ENCODE peak calls at places on chromosomes 11 and 22, in five cellular contexts. Q is naive thymus-derived CD4-positive, alpha-beta T cell; P is GM12878; E is tibial artery; J is K562. L is an unnamed sample. For H3K4me1, the result is how much of the 10 kb centered on the place peaks cover.

GRCh38 chr11:69280451-69280850 is 13.5 kb upstream of the MYEOV start:
- DNase-seq in P (no peak), Q (no peak), J (no peak), E (no peak), L (no peak)

GRCh38 chr11:65274734-65275682 is 13.2 kb downstream of the POLA2 start:
- DNase-seq in Q (peak), P (no peak), E (peak), J (peak), L (peak)

GRCh38 chr11:58863697-58864096 is 19.2 kb upstream of the GLYATL2 start:
- DNase-seq in Q (no peak), P (no peak), E (no peak), J (no peak), L (no peak)

GRCh38 chr11:6229911-6230310 is 4.5 kb downstream of the FHIP1B start:
- DNase-seq in P (no peak), J (no peak), E (no peak), Q (no peak), L (peak)

GRCh38 chr11:128853556-128853955 is 13.5 kb downstream of the KCNJ1 start:
- DNase-seq in E (no peak), P (no peak), Q (no peak), J (no peak), L (no peak)

GRCh38 chr11:67490727-67491065 is 7.9 kb downstream of the AIP start:
- DNase-seq in Q (no peak), P (no peak), E (no peak), J (no peak), L (no peak)

GRCh38 chr11:65003282-65003681 is 6.5 kb upstream of the BATF2 start:
- DNase-seq in E (no peak), Q (no peak), J (no peak), P (no peak), L (no peak)

GRCh38 chr22:20084547-20085413 is 4.7 kb downstream of the DGCR8 start:
- DNase-seq in J (peak), Q (no peak), P (no peak), E (no peak), L (no peak)

GRCh38 chr11:93720522-93720921 is 20.8 kb downstream of the TAF1D start:
- DNase-seq in J (no peak), Q (no peak), P (no peak), E (no peak), L (no peak)

GRCh38 chr22:24133187-24133965 is 47.9 kb upstream of the SUSD2 start:
- DNase-seq in Q (peak), J (no peak), E (no peak), P (no peak), L (peak)

GRCh38 chr11:111336582-111337256 is 38.4 kb downstream of the POU2AF3 start:
- DNase-seq in P (no peak), Q (no peak), E (no peak), J (no peak), L (no peak)

GRCh38 chr11:78372114-78372768 is 45.4 kb downstream of the GAB2 start:
- DNase-seq in E (no peak), J (no peak), P (no peak), Q (no peak), L (no peak)

GRCh38 chr11:61971177-61972111 is 4.0 kb upstream of the FTH1 start:
- DNase-seq in P (peak), Q (no peak), J (peak), E (peak), L (peak)

GRCh38 chr11:128552783-128553661 is 34.3 kb downstream of the ETS1 start:
- DNase-seq in P (peak), Q (no peak), E (no peak), J (no peak), L (peak)

GRCh38 chr11:100776212-100776896 is 89.3 kb downstream of the ARHGAP42 start:
- DNase-seq in J (no peak), E (no peak), P (no peak), Q (no peak), L (no peak)

GRCh38 chr22:46462726-46463371 is 74.6 kb downstream of the CELSR1 start:
- DNase-seq in Q (no peak), P (no peak), J (peak), E (no peak), L (no peak)

GRCh38 chr11:19552684-19553083 is 160.0 kb upstream of the NAV2 start:
- DNase-seq in E (no peak), J (no peak), Q (no peak), P (no peak), L (no peak)

GRCh38 chr11:14318581-14318981 is 40.4 kb downstream of the RRAS2 start:
- DNase-seq in J (no peak), P (no peak), Q (no peak), E (no peak), L (no peak)

GRCh38 chr11:1854949-1855885 is 2.3 kb downstream of the LSP1 start:
- DNase-seq in Q (no peak), J (peak), P (peak), E (no peak), L (no peak)

GRCh38 chr22:36540867-36541642 is 12.1 kb upstream of the EIF3D start:
- DNase-seq in Q (no peak), J (no peak), E (no peak), P (no peak), L (no peak)

GRCh38 chr11:102114032-102114431 is 3.8 kb downstream of the YAP1 start:
- DNase-seq in Q (no peak), E (no peak), J (no peak), P (no peak), L (no peak)

GRCh38 chr11:75966546-75967287 is 151.7 kb downstream of the UVRAG start:
- DNase-seq in P (no peak), Q (no peak), J (no peak), E (no peak), L (no peak)

GRCh38 chr11:117392979-117393378 is 65.3 kb downstream of the CEP164 start:
- DNase-seq in J (no peak), P (no peak), E (no peak), Q (no peak), L (no peak)

GRCh38 chr11:126594921-126595367 is 239.5 kb downstream of the ST3GAL4 start:
- DNase-seq in E (no peak), Q (no peak), P (no peak), J (no peak), L (no peak)

GRCh38 chr11:11701070-11701469 is 79.3 kb upstream of the GALNT18 start:
- DNase-seq in Q (no peak), J (no peak), P (no peak), E (no peak), L (no peak)

GRCh38 chr11:70544774-70545625 is 146.7 kb downstream of the CTTN start:
- DNase-seq in E (peak), P (no peak), Q (no peak), J (no peak), L (no peak)

GRCh38 chr11:118002541-118003019 is 16.4 kb downstream of the IL10RA start:
- DNase-seq in Q (no peak), P (no peak), E (no peak), J (peak), L (peak)

GRCh38 chr11:96875772-96876171 is 486.0 kb downstream of the JRKL start:
- DNase-seq in Q (no peak), E (no peak), P (no peak), J (no peak), L (no peak)

GRCh38 chr11:17531071-17531817 is 13.0 kb downstream of the USH1C start:
- DNase-seq in Q (no peak), P (no peak), J (no peak), E (no peak), L (no peak)

GRCh38 chr11:128039140-128040021 is 548.0 kb downstream of the ETS1 start:
- DNase-seq in E (peak), Q (peak), P (no peak), J (no peak), L (peak)

GRCh38 chr22:36979016-36979415 is 40.2 kb downstream of the TST start:
- DNase-seq in P (no peak), E (no peak), J (no peak), Q (no peak), L (no peak)

GRCh38 chr22:29022101-29022817 is 39.4 kb downstream of the C22orf31 start:
- DNase-seq in J (no peak), Q (no peak), E (no peak), P (peak), L (no peak)

GRCh38 chr11:69013009-69013951 is at the start of gene MRGPRF:
- DNase-seq in Q (no peak), P (no peak), E (peak), J (peak), L (no peak)

GRCh38 chr11:124843616-124843910 is 21.7 kb upstream of the ROBO3 start:
- DNase-seq in Q (no peak), J (no peak), E (no peak), P (no peak), L (no peak)

GRCh38 chr11:124846058-124846719 is 19.0 kb upstream of the ROBO3 start:
- DNase-seq in E (no peak), Q (no peak), P (no peak), J (no peak), L (no peak)

GRCh38 chr11:124841186-124841585 is 24.0 kb upstream of the ROBO3 start:
- DNase-seq in P (no peak), J (no peak), E (no peak), Q (no peak), L (no peak)

GRCh38 chr11:124841765-124842700 is 23.2 kb upstream of the ROBO3 start:
- DNase-seq in E (no peak), J (no peak), P (no peak), Q (no peak), L (no peak)

DNA sequence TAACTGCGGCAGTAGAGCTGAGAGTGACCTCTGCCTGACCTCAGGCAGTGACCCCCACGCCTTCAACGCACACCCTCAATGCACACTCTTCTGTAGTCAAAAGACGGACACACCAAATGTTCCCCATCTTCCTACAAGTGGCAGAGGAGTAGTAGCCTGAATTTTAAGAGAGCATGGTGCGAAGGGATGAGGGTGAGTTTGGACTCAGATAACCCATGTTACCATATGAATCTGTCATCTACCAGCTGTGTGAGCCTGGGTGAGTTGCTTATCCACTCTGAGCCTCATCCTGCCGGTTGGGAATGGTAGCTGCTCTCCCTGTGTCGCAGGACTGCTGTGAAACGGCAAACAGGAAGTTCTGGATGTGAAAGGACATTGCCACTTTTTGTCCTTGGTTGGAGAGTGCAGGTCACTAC is 20.6 kb upstream of the ROBO3 start:
- DNase-seq in P (no peak), E (no peak), Q (no peak), J (no peak), L (no peak)
- H3K4me1 ChIP-seq in P (under half), E (under half), Q (under half), J (under half), L (under half)

GRCh38 chr22:26485013-26485412 is 1.3 kb downstream of the SRRD start:
- DNase-seq in P (no peak), J (no peak), Q (no peak), E (no peak), L (no peak)
- H3K4me3 ChIP-seq in P (peak), J (peak), Q (no peak), E (no peak), L (no peak)

GRCh38 chr22:43293259-43293658 is 49.9 kb downstream of the SCUBE1 start:
- DNase-seq in E (no peak), Q (no peak), P (no peak), J (peak), L (no peak)
- H3K4me1 ChIP-seq in E (under half), Q (under half), P (under half), J (under half), L (under half)

GRCh38 chr11:612961-613300 is 2.8 kb downstream of the IRF7 start:
- DNase-seq in P (no peak), J (no peak), E (no peak), Q (no peak), L (no peak)

GRCh38 chr11:615453-616319 is at the start of gene IRF7:
- DNase-seq in P (peak), J (peak), E (peak), Q (peak), L (peak)

GRCh38 chr11:614583-615452 is 932 bp downstream of the IRF7 start:
- DNase-seq in P (no peak), J (no peak), E (no peak), Q (no peak), L (no peak)

GRCh38 chr11:613369-613968 is 2.3 kb downstream of the IRF7 start:
- DNase-seq in J (peak), E (peak), Q (peak), P (no peak), L (peak)

GRCh38 chr11:614091-614582 is 1.6 kb downstream of the IRF7 start:
- DNase-seq in Q (no peak), P (no peak), J (no peak), E (no peak), L (no peak)
- H3K4me3 ChIP-seq in Q (no peak), P (peak), J (no peak), E (no peak), L (no peak)

GRCh38 chr11:13118691-13119090 is 109.6 kb downstream of the RASSF10 start:
- DNase-seq in P (no peak), Q (no peak), J (no peak), E (no peak), L (no peak)

GRCh38 chr11:13117344-13117743 is 108.2 kb downstream of the RASSF10 start:
- DNase-seq in Q (no peak), E (no peak), P (no peak), J (no peak), L (no peak)

GRCh38 chr11:13116491-13116890 is 107.4 kb downstream of the RASSF10 start:
- DNase-seq in P (no peak), J (no peak), Q (no peak), E (no peak), L (no peak)

GRCh38 chr11:13119361-13119760 is 110.2 kb downstream of the RASSF10 start:
- DNase-seq in J (no peak), P (no peak), Q (no peak), E (no peak), L (no peak)

DNA sequence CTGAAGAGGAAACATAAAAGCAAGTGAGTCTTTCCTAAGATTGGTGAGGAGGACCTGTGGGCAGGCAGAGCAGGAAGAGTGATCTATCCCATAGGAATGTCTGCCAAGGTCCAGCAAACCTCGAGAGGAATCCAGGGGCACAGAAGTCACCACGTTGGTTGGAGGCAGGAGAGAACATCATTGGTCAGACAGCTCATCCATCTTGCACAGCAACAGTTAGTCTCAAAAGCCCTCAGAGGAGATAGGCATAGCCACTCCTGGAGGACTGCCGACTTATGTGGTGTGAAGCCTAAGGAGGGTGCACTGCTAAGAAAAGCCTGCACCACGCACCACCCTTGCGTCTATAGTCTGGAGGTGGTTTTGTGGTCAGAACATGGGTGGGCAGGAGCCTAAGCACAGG is 109.1 kb downstream of the RASSF10 start:
- DNase-seq in Q (no peak), E (no peak), P (no peak), J (no peak), L (no peak)
- H3K4me1 ChIP-seq in Q (under half), E (under half), P (under half), J (under half), L (under half)

L was measured in CD4-positive, alpha-beta memory T cell.